ENCODE peak calls at places on chromosome 16, in eight cellular contexts. X is H1, U is IMR-90, M is HCT116, N is HepG2, Q is K562, A is GM12878, E is A549. P is an unnamed sample.

GRCh38 chr16:9495824-9496223 is 404.4 kb downstream of the HAPSTR1 start:
- DNase-seq in X (no peak), U (no peak), M (no peak), N (no peak), Q (no peak), A (no peak), E (no peak), P (no peak)

GRCh38 chr16:88957887-88958577 is 19.0 kb downstream of the CBFA2T3 start:
- DNase-seq in X (no peak), U (no peak), M (no peak), N (no peak), Q (no peak), A (no peak), E (no peak), P (no peak)

GRCh38 chr16:88444826-88445582 is 8.1 kb upstream of the ZFPM1 start:
- DNase-seq in X (no peak), U (no peak), M (no peak), N (no peak), Q (peak; percentile 47), A (no peak), E (no peak), P (no peak)

GRCh38 chr16:57304169-57305061 is 19.9 kb upstream of the PLLP start:
- DNase-seq in X (no peak), U (peak; percentile 55), M (no peak), N (peak; percentile 99), Q (no peak), A (peak; percentile 40), E (peak; percentile 63), P (no peak)

GRCh38 chr16:89545831-89546574 is 14.5 kb upstream of the RPL13 start:
- DNase-seq in X (no peak), U (no peak), M (no peak), N (peak; percentile 89), Q (no peak), A (no peak), E (no peak), P (no peak)

GRCh38 chr16:57592591-57593003 is 35.8 kb upstream of the ADGRG1 start:
- DNase-seq in X (no peak), U (no peak), M (no peak), N (no peak), Q (no peak), A (no peak), E (no peak), P (no peak)

GRCh38 chr16:12527077-12527476 is 276.6 kb downstream of the CPPED1 start:
- DNase-seq in X (no peak), U (no peak), M (no peak), N (no peak), Q (no peak), A (no peak), E (no peak), P (no peak)

GRCh38 chr16:75648265-75649076 is 898 bp downstream of the TERF2IP start:
- DNase-seq in X (peak; percentile 92), U (peak; percentile 65), M (peak; percentile 48), N (peak; percentile 63), Q (peak; percentile 72), A (no peak), E (peak; percentile 72), P (peak; percentile 85)

GRCh38 chr16:83960521-83961249 is 7.4 kb upstream of the NECAB2 start:
- DNase-seq in X (no peak), U (no peak), M (no peak), N (no peak), Q (no peak), A (no peak), E (no peak), P (no peak)

GRCh38 chr16:49332589-49333267 is 40.9 kb upstream of the C16orf78 start:
- DNase-seq in X (no peak), U (no peak), M (no peak), N (no peak), Q (no peak), A (no peak), E (no peak), P (no peak)

GRCh38 chr16:65754799-65755691 is 611.4 kb upstream of the CDH5 start:
- DNase-seq in X (no peak), U (peak; percentile 75), M (no peak), N (no peak), Q (no peak), A (no peak), E (no peak), P (peak; percentile 59)

GRCh38 chr16:50384500-50385122 is 15.8 kb upstream of the BRD7 start:
- DNase-seq in X (no peak), U (no peak), M (no peak), N (no peak), Q (no peak), A (no peak), E (no peak), P (no peak)

GRCh38 chr16:88941933-88942909 is 34.8 kb downstream of the CBFA2T3 start:
- DNase-seq in X (peak; percentile 83), U (no peak), M (peak; percentile 36), N (no peak), Q (no peak), A (no peak), E (peak; percentile 81), P (peak; percentile 95)

GRCh38 chr16:27198451-27199234 is 4.7 kb upstream of the KDM8 start:
- DNase-seq in X (no peak), U (no peak), M (no peak), N (no peak), Q (peak; percentile 52), A (no peak), E (no peak), P (no peak)

GRCh38 chr16:75007443-75007842 is 8.6 kb downstream of the ZNRF1 start:
- DNase-seq in X (no peak), U (no peak), M (no peak), N (no peak), Q (no peak), A (peak; percentile 50), E (no peak), P (no peak)

GRCh38 chr16:1494711-1495110 is 1.6 kb downstream of the TELO2 start:
- DNase-seq in X (no peak), U (peak; percentile 15), M (no peak), N (no peak), Q (no peak), A (no peak), E (no peak), P (no peak)
- TF ChIP-seq RAD21 in X (no peak), U (no peak), M (no peak), N (no peak), Q (no peak), A (no peak), E (no peak), P (no peak)

DNA sequence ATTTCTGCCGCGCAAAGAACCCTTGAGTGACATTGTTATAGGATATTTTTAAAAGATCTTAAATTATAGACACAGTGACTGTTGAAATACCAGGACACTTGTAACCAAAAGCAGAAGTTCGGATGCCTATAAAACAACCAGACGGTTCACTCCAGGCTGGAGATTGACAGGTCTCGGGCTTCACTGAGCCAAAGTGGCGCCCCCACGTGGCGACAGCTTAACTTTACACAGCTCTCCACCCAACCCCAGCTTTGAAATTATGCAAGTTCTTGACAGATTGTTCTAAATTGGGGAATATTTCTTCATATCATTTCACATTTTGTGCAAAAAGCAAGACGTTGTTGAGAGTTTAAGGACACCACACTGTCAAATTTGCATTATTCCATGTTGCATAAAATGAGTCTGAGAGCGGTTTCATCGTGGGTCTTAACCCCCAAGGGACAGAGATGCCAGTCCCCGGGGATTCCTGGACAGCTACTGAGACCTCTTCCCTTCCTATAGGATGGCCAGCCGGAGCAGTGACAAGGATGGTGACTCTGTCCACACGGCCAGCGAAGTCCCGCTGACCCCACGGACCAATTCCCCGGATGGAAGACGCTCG is 11.9 kb downstream of the SYT17 start:
- DNase-seq in X (peak; percentile 77), U (peak; percentile 33), M (peak; percentile 31), N (peak; percentile 62), Q (peak; percentile 80), A (no peak), E (peak; percentile 76), P (peak; percentile 72)
- TF ChIP-seq RAD21 in X (peak; percentile 68), U (peak; percentile 49), M (peak; percentile 67), N (peak; percentile 75), Q (peak; percentile 62), A (peak; percentile 55), E (peak; percentile 57), P (peak; percentile 55)

GRCh38 chr16:86245351-86245750 is 265.0 kb upstream of the FOXF1 start:
- DNase-seq in X (no peak), U (no peak), M (no peak), N (no peak), Q (no peak), A (no peak), E (no peak), P (no peak)
- TF ChIP-seq RAD21 in X (no peak), U (no peak), M (no peak), N (no peak), Q (no peak), A (no peak), E (no peak), P (no peak)

DNA sequence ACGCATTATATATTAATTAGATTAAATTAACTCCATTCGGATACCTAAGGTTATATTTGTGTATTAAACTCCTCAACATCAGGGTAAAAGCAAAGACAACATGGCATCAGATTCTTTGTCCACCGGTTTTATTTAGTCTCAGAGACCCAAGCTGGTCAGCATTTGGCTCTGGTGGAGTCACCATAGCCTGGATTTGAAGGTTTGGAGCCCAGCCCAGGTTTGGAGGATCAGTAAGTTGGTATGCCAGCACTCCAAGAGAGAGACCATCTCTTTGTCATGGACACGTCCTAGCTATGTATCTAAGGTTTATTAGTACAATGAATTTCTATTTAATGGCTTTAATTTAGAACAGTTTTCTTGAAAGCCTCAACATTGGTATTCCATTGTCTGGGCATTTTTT is 328.4 kb upstream of the RBFOX1 start:
- DNase-seq in X (no peak), U (no peak), M (no peak), N (no peak), Q (no peak), A (no peak), E (no peak), P (no peak)
- TF ChIP-seq RAD21 in X (no peak), U (no peak), M (no peak), N (no peak), Q (no peak), A (no peak), E (no peak), P (no peak)

DNA sequence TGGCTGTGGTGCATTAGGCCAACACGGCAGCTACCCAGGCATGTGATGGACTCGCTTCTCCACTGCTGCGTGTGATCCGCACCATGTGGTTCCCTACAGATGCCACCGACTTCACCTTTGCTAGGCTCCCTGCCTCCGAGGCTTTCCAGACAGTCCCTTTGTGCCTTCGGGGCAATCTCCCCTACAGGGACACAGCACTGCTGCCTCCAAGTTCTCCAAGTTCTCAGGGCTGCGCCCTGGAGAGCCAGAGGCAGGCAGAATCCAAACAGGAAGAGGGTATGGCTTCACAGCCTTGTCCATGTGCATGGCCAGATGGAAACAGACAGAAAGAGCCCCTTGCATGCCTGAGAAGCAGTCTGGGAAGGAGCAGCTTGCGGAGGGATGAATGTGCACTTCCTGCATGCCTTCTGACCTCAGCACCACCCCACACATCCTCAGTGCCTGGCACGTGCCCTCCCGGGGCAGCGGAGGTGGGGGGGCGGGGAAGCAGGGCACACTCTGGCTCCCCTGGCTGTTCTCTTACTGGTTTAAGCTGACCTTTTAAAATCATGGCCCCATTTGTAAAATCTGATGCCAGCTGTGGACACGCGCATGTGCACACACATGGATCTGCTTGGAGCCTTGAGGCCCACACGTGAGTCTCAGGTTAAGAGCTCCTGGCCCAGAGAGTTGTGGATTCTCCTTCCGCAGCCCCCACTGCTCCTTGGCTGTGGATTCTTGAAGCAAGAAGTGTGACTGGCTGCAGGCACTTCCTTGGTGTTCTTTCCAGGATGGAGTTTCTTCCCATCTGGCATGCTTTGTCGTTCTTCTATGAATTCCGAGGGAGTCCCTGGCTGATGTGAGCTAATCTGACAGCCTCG is 55.3 kb upstream of the MTSS2 start:
- DNase-seq in X (no peak), U (peak; percentile 87), M (no peak), N (no peak), Q (no peak), A (no peak), E (no peak), P (no peak)
- TF ChIP-seq RAD21 in X (no peak), U (no peak), M (no peak), N (no peak), Q (no peak), A (no peak), E (no peak), P (no peak)

GRCh38 chr16:3101018-3101840 is 2.1 kb upstream of the ZSCAN10 start:
- DNase-seq in X (peak; percentile 68), U (no peak), M (no peak), N (peak; percentile 65), Q (peak; percentile 45), A (no peak), E (peak; percentile 59), P (peak; percentile 70)
- TF ChIP-seq RAD21 in X (peak; percentile 45), U (no peak), M (no peak), N (no peak), Q (no peak), A (peak; percentile 26), E (no peak), P (no peak)